ENCODE peak calls at places on chromosomes 1 and 21, in five cellular contexts. Z, F, A, K and G are unnamed samples.

GRCh38 chr1:89725016-89725380 is 92.1 kb downstream of the LRRC8C start:
- DNase-seq in Z (no peak), F (no peak), A (no peak), K (no peak), G (no peak)

GRCh38 chr1:180953791-180954721 is 41.4 kb downstream of the KIAA1614 start:
- DNase-seq in Z (peak; percentile 83), F (no peak), A (peak; percentile 90), K (peak; percentile 66), G (peak; percentile 55)

GRCh38 chr1:228374711-228375577 is 31.7 kb downstream of the TRIM11 start:
- DNase-seq in Z (peak; percentile 91), F (peak; percentile 92), A (peak; percentile 95), K (peak; percentile 34), G (peak; percentile 83)

GRCh38 chr1:53524428-53525400 is 65.5 kb downstream of the DMRTB1 start:
- DNase-seq in Z (no peak), F (no peak), A (peak; percentile 76), K (peak; percentile 48), G (no peak)

GRCh38 chr21:41726970-41727783 is 39.7 kb downstream of the RIPK4 start:
- DNase-seq in Z (no peak), F (peak; percentile 66), A (no peak), K (peak; percentile 62), G (peak; percentile 64)

GRCh38 chr1:183590225-183591191 is at the start of gene NCF2:
- DNase-seq in Z (no peak), F (no peak), A (no peak), K (peak; percentile 31), G (no peak)

GRCh38 chr1:176961678-176962077 is 202.8 kb downstream of the ASTN1 start:
- DNase-seq in Z (no peak), F (no peak), A (no peak), K (no peak), G (no peak)

GRCh38 chr1:225845633-225846259 is 35.8 kb downstream of the EPHX1 start:
- DNase-seq in Z (peak; percentile 89), F (peak; percentile 61), A (peak; percentile 93), K (peak; percentile 72), G (peak; percentile 74)

GRCh38 chr1:246680180-246680579 is 44.0 kb upstream of the SCCPDH start:
- DNase-seq in Z (no peak), F (no peak), A (peak; percentile 15), K (no peak), G (no peak)

GRCh38 chr1:104987210-104987609 is 1237.5 kb downstream of the AMY1C start:
- DNase-seq in Z (no peak), F (no peak), A (no peak), K (no peak), G (no peak)

GRCh38 chr1:7299329-7299799 is 471.7 kb upstream of the VAMP3 start:
- DNase-seq in Z (peak; percentile 49), F (peak; percentile 25), A (peak; percentile 84), K (peak; percentile 68), G (no peak)

GRCh38 chr1:155008015-155008941 is 5.7 kb downstream of the ZBTB7B start:
- DNase-seq in Z (no peak), F (no peak), A (no peak), K (no peak), G (peak; percentile 81)

GRCh38 chr1:86258106-86258505 is 101.5 kb upstream of the COL24A1 start:
- DNase-seq in Z (no peak), F (no peak), A (no peak), K (no peak), G (no peak)

GRCh38 chr1:92487078-92487605 is 417 bp upstream of the GFI1 start:
- DNase-seq in Z (no peak), F (no peak), A (no peak), K (no peak), G (no peak)

GRCh38 chr1:145719230-145720079 is at the start of gene CD160:
- DNase-seq in Z (no peak), F (no peak), A (no peak), K (no peak), G (no peak)

GRCh38 chr1:246418565-246419312 is 88.3 kb downstream of the SMYD3 start:
- DNase-seq in Z (no peak), F (no peak), A (no peak), K (no peak), G (no peak)

GRCh38 chr1:235402457-235403200 is 35.4 kb downstream of the TBCE start:
- DNase-seq in Z (no peak), F (no peak), A (no peak), K (no peak), G (no peak)

GRCh38 chr21:43815107-43815742 is 25.8 kb downstream of the RRP1 start:
- DNase-seq in Z (no peak), F (no peak), A (no peak), K (no peak), G (peak; percentile 57)

GRCh38 chr1:87024936-87025537 is 110.6 kb downstream of the HS2ST1 start:
- DNase-seq in Z (no peak), F (no peak), A (no peak), K (no peak), G (no peak)

GRCh38 chr1:151158311-151158710 is 1.9 kb downstream of the TNFAIP8L2 start:
- DNase-seq in Z (no peak), F (no peak), A (no peak), K (no peak), G (no peak)

GRCh38 chr1:160767417-160768294 is 28.3 kb upstream of the LY9 start:
- DNase-seq in Z (no peak), F (no peak), A (no peak), K (no peak), G (no peak)

DNA sequence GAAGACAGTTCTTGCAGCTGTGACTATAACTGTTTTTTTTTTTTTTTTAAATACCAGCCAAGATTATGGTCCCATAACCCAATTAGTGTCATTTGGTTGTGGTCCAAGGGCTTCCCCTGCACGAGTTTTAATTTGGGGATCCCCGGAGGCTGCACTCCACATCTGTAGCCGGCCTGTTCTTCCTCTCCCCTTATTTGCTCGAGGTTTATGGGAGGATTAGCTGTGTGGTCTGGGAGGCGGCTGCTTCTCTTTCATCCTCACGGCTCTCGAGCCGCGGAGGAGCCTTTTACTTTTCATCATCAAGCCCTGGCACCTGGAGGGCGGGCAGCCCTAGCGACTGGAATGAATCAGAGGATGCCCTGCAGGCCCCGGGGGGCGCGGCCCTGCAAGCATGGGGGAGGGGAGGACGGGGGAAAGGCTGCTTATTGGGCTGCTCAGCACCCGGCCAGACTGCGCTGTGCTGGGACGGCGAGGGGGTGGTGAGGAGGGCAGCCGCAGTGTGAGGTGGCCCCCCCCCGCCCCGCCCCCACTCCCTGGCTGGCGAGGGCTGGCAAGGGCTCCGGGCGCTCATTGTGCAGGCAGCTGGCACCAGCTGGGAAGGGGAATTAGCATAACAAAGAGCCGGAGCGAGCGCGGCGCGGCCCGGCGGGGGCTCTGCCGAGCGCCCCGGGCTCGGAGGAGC is 18.5 kb downstream of the SERTAD4 start:
- DNase-seq in Z (peak; percentile 69), F (no peak), A (peak; percentile 88), K (peak; percentile 63), G (peak; percentile 46)
- TF ChIP-seq EP300 in Z (no peak), F (no peak), A (no peak), K (no peak), G (no peak)

GRCh38 chr1:221740260-221740830 is 1.5 kb downstream of the DUSP10 start:
- DNase-seq in Z (no peak), F (no peak), A (no peak), K (no peak), G (no peak)
- H3K4me1 ChIP-seq in Z (peaks cover 46% of the 10 kb centered on the region), F (peaks cover 20% of the 10 kb centered on the region), A (peaks cover 47% of the 10 kb centered on the region), K (peaks cover 37% of the 10 kb centered on the region), G (peaks cover 45% of the 10 kb centered on the region)

DNA sequence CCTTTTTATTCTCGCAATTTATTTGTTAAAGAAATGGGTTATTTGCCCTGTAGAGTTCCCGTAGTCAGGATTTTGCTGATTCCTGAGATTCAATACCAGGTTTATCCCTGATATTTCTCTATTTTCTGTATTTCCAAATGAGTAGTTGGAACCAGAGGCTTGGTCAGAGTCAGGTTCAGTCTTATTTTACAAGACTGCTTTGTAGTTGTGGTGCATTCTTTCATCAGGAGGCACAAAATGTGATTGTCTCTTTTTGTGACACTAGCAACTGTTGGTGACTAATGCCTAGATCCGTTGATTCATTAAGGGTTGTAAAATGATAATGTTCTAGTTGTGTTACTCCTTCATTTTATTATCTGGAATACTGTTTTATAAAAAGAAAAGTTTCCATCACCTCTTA is 95.5 kb upstream of the TPTE start:
- DNase-seq in Z (no peak), F (no peak), A (no peak), K (no peak), G (no peak)
- H3K4me3 ChIP-seq in Z (no peak overlapping the region), F (no peak overlapping the region), A (no peak overlapping the region), K (no peak overlapping the region), G (no peak overlapping the region)

GRCh38 chr1:93672477-93673158 is 9.0 kb downstream of the BCAR3 start:
- DNase-seq in Z (no peak), F (no peak), A (peak; percentile 68), K (peak; percentile 41), G (no peak)
- TF ChIP-seq EP300 in Z (no peak), F (no peak), A (no peak), K (no peak), G (no peak)

GRCh38 chr1:45942411-45942810 is 139.0 kb downstream of the MAST2 start:
- DNase-seq in Z (no peak), F (no peak), A (no peak), K (no peak), G (no peak)
- H3K4me1 ChIP-seq in Z (peaks cover 3% of the 10 kb centered on the region), F (no peaks in the 10 kb centered on the region), A (peaks cover 17% of the 10 kb centered on the region), K (peaks cover 22% of the 10 kb centered on the region), G (no peaks in the 10 kb centered on the region)